ENCODE peak calls at places on chromosomes 16 and 17, in four cellular contexts. B, W, P and O are unnamed samples.

GRCh38 chr17:36092228-36092627 is 2.3 kb upstream of the CCL3 start:
- DNase-seq in B (peak), P (no peak), W (no peak), O (no peak)

GRCh38 chr17:12911241-12911640 is 106.6 kb downstream of the ELAC2 start:
- DNase-seq in P (no peak), W (no peak), B (no peak), O (no peak)

GRCh38 chr17:76054112-76054476 is 18.2 kb downstream of the SRP68 start:
- DNase-seq in W (no peak), P (no peak), B (no peak), O (no peak)

GRCh38 chr16:77660311-77660710 is 62.0 kb upstream of the NUDT7 start:
- DNase-seq in B (no peak), P (peak), W (peak), O (peak)

GRCh38 chr16:49365711-49366509 is 7.7 kb upstream of the C16orf78 start:
- DNase-seq in P (no peak), W (no peak), B (peak), O (no peak)

GRCh38 chr17:8941520-8941919 is 24.0 kb downstream of the PIK3R5 start:
- DNase-seq in W (no peak), B (no peak), P (no peak), O (no peak)

GRCh38 chr16:11639925-11640899 is 28.0 kb upstream of the SNN start:
- DNase-seq in P (peak), W (peak), B (no peak), O (peak)

GRCh38 chr16:23302045-23302956 is at the start of gene SCNN1B:
- DNase-seq in P (no peak), B (no peak), W (no peak), O (peak)

GRCh38 chr16:28213396-28213795 is 1.6 kb upstream of the XPO6 start:
- DNase-seq in B (no peak), P (no peak), W (no peak), O (no peak)

GRCh38 chr16:86222541-86222940 is 287.8 kb upstream of the FOXF1 start:
- DNase-seq in B (no peak), W (no peak), P (no peak), O (no peak)

GRCh38 chr16:89623511-89624232 is 10.2 kb downstream of the DPEP1 start:
- DNase-seq in W (peak), P (no peak), B (no peak), O (no peak)

GRCh38 chr16:22898874-22899348 is 84.9 kb downstream of the HS3ST2 start:
- DNase-seq in B (peak), P (peak), W (peak), O (peak)

GRCh38 chr17:83199500-83200201 is 120.2 kb downstream of the METRNL start:
- DNase-seq in W (no peak), B (no peak), P (no peak), O (no peak)

GRCh38 chr17:16872836-16873653 is 98.9 kb downstream of the TNFRSF13B start:
- DNase-seq in P (peak), B (no peak), W (no peak), O (peak)

GRCh38 chr16:67968440-67969285 is at the start of gene SLC12A4:
- DNase-seq in W (peak), B (no peak), P (peak), O (peak)

GRCh38 chr16:67483731-67484525 is 581 bp upstream of the AGRP start:
- DNase-seq in P (no peak), B (no peak), W (no peak), O (no peak)

GRCh38 chr16:50367777-50368409 is 895 bp downstream of the BRD7 start:
- DNase-seq in P (no peak), B (no peak), W (no peak), O (no peak)

GRCh38 chr17:28841901-28842281 is 699 bp downstream of the FAM222B start:
- DNase-seq in P (peak), B (no peak), W (no peak), O (no peak)

GRCh38 chr16:74654536-74654935 is 12.1 kb downstream of the RFWD3 start:
- DNase-seq in P (no peak), W (no peak), B (no peak), O (no peak)

GRCh38 chr17:64236827-64237403 is 26.1 kb downstream of the TEX2 start:
- DNase-seq in B (no peak), W (peak), P (no peak), O (peak)

GRCh38 chr17:65228734-65229390 is 91.7 kb downstream of the RGS9 start:
- DNase-seq in W (no peak), B (peak), P (peak), O (peak)

GRCh38 chr16:6484121-6484520 is 848.5 kb upstream of the RBFOX1 start:
- DNase-seq in W (no peak), P (no peak), B (no peak), O (no peak)

GRCh38 chr17:30160419-30161172 is 44.0 kb downstream of the NSRP1 start:
- DNase-seq in W (no peak), B (no peak), P (no peak), O (no peak)

GRCh38 chr16:89720859-89721643 is at the start of the genes VPS9D1 and ZNF276:
- DNase-seq in W (peak), B (no peak), P (peak), O (peak)

GRCh38 chr17:50686494-50687199 is 21.1 kb downstream of the ANKRD40 start:
- DNase-seq in W (peak), B (no peak), P (no peak), O (no peak)

GRCh38 chr17:17766351-17767095 is 70.3 kb downstream of the SREBF1 start:
- DNase-seq in B (no peak), W (no peak), P (no peak), O (no peak)

GRCh38 chr17:40177275-40177874 is at the start of gene RAPGEFL1:
- DNase-seq in B (peak), W (no peak), P (peak), O (no peak)

GRCh38 chr16:54633943-54634362 is 296.7 kb upstream of the IRX5 start:
- DNase-seq in B (no peak), P (peak), W (peak), O (peak)
- TF ChIP-seq FOXM1 in B (no peak), P (no peak), W (no peak), O (no peak)

GRCh38 chr16:80664226-80664625 is 123.4 kb downstream of the DYNLRB2 start:
- DNase-seq in P (no peak), B (no peak), W (no peak), O (no peak)
- TF ChIP-seq BHLHE40 in P (no peak), B (no peak), W (no peak), O (no peak)

DNA sequence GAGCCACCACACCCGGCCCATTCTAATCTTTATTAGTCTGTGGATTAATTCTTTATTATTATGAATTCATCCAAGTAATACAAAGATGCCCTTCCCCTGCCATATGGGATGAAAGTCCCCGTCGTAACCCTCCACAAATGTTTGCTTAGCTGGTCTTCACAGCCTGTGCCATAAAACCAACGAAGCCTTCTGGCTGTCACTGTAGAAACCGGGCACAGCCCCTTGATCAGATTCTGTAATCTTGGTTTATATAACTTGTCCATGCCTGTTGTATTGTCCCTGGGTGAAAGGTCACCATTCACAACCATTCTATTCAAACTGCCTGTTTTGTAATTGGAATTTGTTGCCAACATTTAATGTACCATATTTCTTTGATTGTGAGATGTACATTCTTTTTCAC is 66.5 kb downstream of the ATP2C2 start:
- DNase-seq in B (no peak), P (no peak), W (no peak), O (no peak)
- TF ChIP-seq FOXK2 in B (no peak), P (no peak), W (no peak), O (no peak)

GRCh38 chr16:62738631-62739030 is 702.4 kb upstream of the CDH8 start:
- DNase-seq in W (no peak), P (no peak), B (no peak), O (no peak)
- TF ChIP-seq FOXM1 in W (no peak), P (no peak), B (no peak), O (no peak)

DNA sequence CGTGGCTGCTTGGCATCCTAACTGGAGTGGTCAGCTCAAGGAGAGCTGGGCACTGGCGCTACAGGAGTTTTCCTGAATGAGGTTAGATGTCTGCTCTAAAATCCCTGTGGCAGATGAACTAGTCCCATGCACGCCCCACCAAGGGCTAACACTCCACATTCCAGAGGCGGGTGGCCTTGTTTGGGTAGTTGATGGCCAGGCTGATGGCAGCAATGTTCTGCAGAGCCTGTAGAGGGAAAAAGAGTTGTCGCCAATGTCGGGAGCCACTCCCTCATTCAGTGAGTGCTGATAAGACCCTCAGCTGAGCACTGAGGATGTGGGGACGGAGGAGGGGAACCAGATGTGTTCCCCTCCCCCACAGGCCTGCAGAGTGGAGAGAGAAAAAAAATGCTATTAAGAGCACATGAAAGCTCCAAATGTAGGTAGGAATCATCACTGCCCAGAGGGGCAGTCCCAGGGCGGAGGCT is 42.5 kb upstream of the ATP2A3 start:
- DNase-seq in W (no peak), P (peak), B (no peak), O (no peak)
- TF ChIP-seq BHLHE40 in W (no peak), P (peak), B (no peak), O (no peak)